ENCODE peak calls at places on chromosome 12, in four cellular contexts. D, J, H and C are unnamed samples.

GRCh38 chr12:26648584-26648983 is 184.4 kb downstream of the ITPR2 start:
- DNase-seq in D (no peak), J (no peak), H (no peak), C (no peak)

GRCh38 chr12:6729186-6729585 is 5.3 kb downstream of the COPS7A start:
- DNase-seq in D (no peak), J (no peak), H (no peak), C (no peak)

GRCh38 chr12:68113644-68114043 is 45.9 kb downstream of the IFNG start:
- DNase-seq in D (peak), J (no peak), H (no peak), C (no peak)

GRCh38 chr12:130952106-130952505 is 1.6 kb upstream of the ADGRD1 start:
- DNase-seq in D (no peak), J (no peak), H (no peak), C (peak)

GRCh38 chr12:68180792-68181744 is 21.5 kb upstream of the IFNG start:
- DNase-seq in D (peak), J (no peak), H (no peak), C (no peak)

GRCh38 chr12:109385339-109386078 is 37.8 kb downstream of the MYO1H start:
- DNase-seq in D (no peak), J (peak), H (no peak), C (no peak)

GRCh38 chr12:14394317-14395058 is 29.0 kb downstream of the ATF7IP start:
- DNase-seq in D (peak), J (no peak), H (peak), C (no peak)

GRCh38 chr12:19402211-19402610 is 37.1 kb upstream of the AEBP2 start:
- DNase-seq in D (no peak), J (no peak), H (no peak), C (no peak)

GRCh38 chr12:124030510-124030909 is 57.5 kb downstream of the ZNF664 start:
- DNase-seq in D (no peak), J (no peak), H (no peak), C (no peak)

GRCh38 chr12:27031531-27031930 is 9.2 kb downstream of the MED21 start:
- DNase-seq in D (no peak), J (no peak), H (no peak), C (no peak)

GRCh38 chr12:118436986-118437385 is 60.6 kb downstream of the SUDS3 start:
- DNase-seq in D (no peak), J (no peak), H (no peak), C (no peak)

GRCh38 chr12:124832856-124833255 is 30.8 kb downstream of the SCARB1 start:
- DNase-seq in D (no peak), J (no peak), H (no peak), C (no peak)

GRCh38 chr12:27965966-27966365 is 6.6 kb downstream of the PTHLH start:
- DNase-seq in D (no peak), J (no peak), H (no peak), C (no peak)

GRCh38 chr12:92028039-92028709 is 117.5 kb downstream of the BTG1 start:
- DNase-seq in D (no peak), J (no peak), H (no peak), C (no peak)